ENCODE peak calls at places on chromosomes 4 and X, in ten cellular contexts. F is HL-60, V is fibroblast of pulmonary artery, B is lower leg skin, W is suprapubic skin, N is fibroblast of villous mesenchyme, C is right lobe of liver, Q is psoas muscle, S is left lung, T is transverse colon. Z is an unnamed sample.

GRCh38 chr4:17814140-17814539 is 3.4 kb downstream of the NCAPG start:
- DNase-seq in F (no peak), S (no peak), W (no peak), N (peak), B (no peak), C (no peak), T (no peak), V (peak), Q (no peak), Z (peak)

GRCh38 chrX:155535866-155536265 is 76.9 kb downstream of the TMLHE start:
- DNase-seq in S (no peak), W (no peak), V (no peak), F (no peak), C (no peak), N (no peak), B (no peak), Q (no peak), T (no peak), Z (no peak)

GRCh38 chr4:76434901-76435688 is at the start of gene SHROOM3:
- DNase-seq in T (no peak), F (no peak), C (no peak), Q (no peak), W (no peak), S (peak), B (no peak), V (no peak), N (peak), Z (peak)

GRCh38 chrX:24347871-24348270 is 12.6 kb upstream of the SUPT20HL1 start:
- DNase-seq in Q (no peak), S (no peak), F (no peak), B (no peak), W (no peak), N (peak), C (no peak), V (peak), T (no peak), Z (no peak)

GRCh38 chrX:42694260-42694815 is 83.6 kb downstream of the PPP1R2C start:
- DNase-seq in F (no peak), B (no peak), W (no peak), N (no peak), T (no peak), C (no peak), V (no peak), Q (no peak), S (no peak), Z (no peak)

GRCh38 chrX:38805294-38806053 is 4.2 kb downstream of the MID1IP1 start:
- DNase-seq in S (peak), W (peak), T (peak), F (no peak), B (peak), C (peak), N (peak), Q (peak), V (peak), Z (peak)

GRCh38 chr4:48008021-48008596 is 8.4 kb downstream of the CNGA1 start:
- DNase-seq in Q (no peak), S (no peak), C (no peak), B (no peak), W (no peak), F (no peak), V (no peak), T (no peak), N (no peak), Z (peak)

GRCh38 chr4:8105303-8106100 is 53.1 kb downstream of the ABLIM2 start:
- DNase-seq in Q (no peak), F (no peak), C (no peak), N (no peak), W (no peak), S (no peak), B (no peak), V (no peak), T (no peak), Z (no peak)

GRCh38 chrX:149275836-149276235 is 229.3 kb downstream of the IDS start:
- DNase-seq in F (no peak), S (no peak), N (no peak), B (no peak), V (no peak), Q (no peak), W (no peak), C (no peak), T (no peak), Z (peak)

GRCh38 chr4:74559853-74560252 is 114.9 kb downstream of the AREG start:
- DNase-seq in W (no peak), S (no peak), C (no peak), Q (no peak), B (no peak), V (no peak), F (no peak), N (no peak), T (no peak), Z (no peak)

GRCh38 chr4:1856071-1856919 is at the start of gene LETM1:
- DNase-seq in V (peak), B (peak), S (peak), F (peak), C (peak), W (peak), N (peak), Q (peak), T (peak), Z (peak)

GRCh38 chr4:147351083-147351787 is 129.7 kb upstream of the EDNRA start:
- DNase-seq in C (no peak), V (peak), N (peak), Q (no peak), B (no peak), F (no peak), W (no peak), S (no peak), T (no peak), Z (peak)

GRCh38 chrX:39904816-39905474 is 192.8 kb downstream of the BCOR start:
- DNase-seq in Q (no peak), V (no peak), T (no peak), N (peak), S (no peak), F (no peak), W (no peak), B (no peak), C (no peak), Z (no peak)

GRCh38 chr4:171644430-171645057 is 168.7 kb upstream of the GALNTL6 start:
- DNase-seq in Q (no peak), N (no peak), V (no peak), C (no peak), F (no peak), S (no peak), T (no peak), W (no peak), B (no peak), Z (no peak)

GRCh38 chrX:3175659-3176438 is 134.6 kb downstream of the ARSF start:
- DNase-seq in T (no peak), Q (no peak), N (peak), B (no peak), W (no peak), F (no peak), C (no peak), S (no peak), V (peak), Z (peak)

GRCh38 chrX:7190157-7190556 is 42.2 kb upstream of the PUDP start:
- DNase-seq in C (no peak), V (no peak), Q (no peak), B (no peak), S (no peak), T (no peak), N (no peak), F (no peak), W (no peak), Z (no peak)

GRCh38 chrX:1093112-1093511 is 119.3 kb downstream of the CRLF2 start:
- DNase-seq in B (no peak), Q (no peak), F (no peak), S (no peak), N (no peak), V (no peak), C (peak), W (no peak), T (no peak), Z (no peak)

GRCh38 chrX:65643046-65643785 is 24.2 kb upstream of the MSN start:
- DNase-seq in N (no peak), C (no peak), Q (no peak), W (no peak), S (peak), V (peak), B (no peak), T (no peak), F (no peak), Z (peak)

GRCh38 chr4:52824270-52824602 is 37.9 kb upstream of the RASL11B start:
- DNase-seq in N (no peak), B (no peak), F (no peak), S (no peak), W (no peak), C (no peak), T (no peak), Q (no peak), V (no peak), Z (no peak)

GRCh38 chr4:56908206-56909082 is 744 bp downstream of the REST start:
- DNase-seq in V (peak), W (peak), F (peak), C (peak), N (peak), B (peak), S (peak), Q (peak), T (peak), Z (peak)

GRCh38 chrX:100408643-100409315 is 1.3 kb downstream of the PCDH19 start:
- DNase-seq in V (no peak), T (no peak), W (no peak), Q (peak), B (no peak), F (no peak), C (no peak), N (no peak), S (no peak), Z (no peak)

GRCh38 chrX:153438522-153438921 is 7.3 kb downstream of the TREX2 start:
- DNase-seq in T (no peak), N (peak), F (no peak), W (no peak), V (peak), B (no peak), C (no peak), Q (no peak), S (no peak), Z (peak)

GRCh38 chr4:154329939-154330338 is 161.7 kb downstream of the DCHS2 start:
- DNase-seq in W (no peak), Q (peak), N (peak), S (no peak), C (no peak), V (peak), F (no peak), B (peak), T (peak), Z (peak)

GRCh38 chr4:172657112-172657511 is 511.5 kb upstream of the GALNT7 start:
- DNase-seq in F (no peak), T (no peak), S (no peak), W (no peak), C (no peak), B (no peak), V (no peak), N (no peak), Q (no peak), Z (no peak)

GRCh38 chr4:111957992-111958391 is 187.3 kb upstream of the FAM241A start:
- DNase-seq in N (no peak), B (no peak), V (no peak), F (no peak), T (no peak), W (no peak), Q (no peak), S (no peak), C (no peak), Z (no peak)

GRCh38 chrX:109685656-109686078 is 47.4 kb downstream of the ACSL4 start:
- DNase-seq in S (no peak), B (no peak), N (no peak), C (no peak), F (no peak), W (no peak), T (no peak), V (no peak), Q (no peak), Z (no peak)

GRCh38 chrX:122272011-122272410 is 912.1 kb upstream of the GRIA3 start:
- DNase-seq in N (no peak), Q (no peak), W (no peak), V (no peak), F (no peak), B (no peak), T (no peak), C (no peak), S (no peak), Z (no peak)

GRCh38 chr4:33625762-33626161 is 2618.6 kb downstream of the ARAP2 start:
- DNase-seq in V (peak), N (no peak), T (no peak), W (no peak), Q (no peak), B (no peak), S (no peak), C (no peak), F (no peak), Z (peak)
- TF ChIP-seq CTCF in V (peak), N (peak), T (no peak), W (no peak), Q (no peak), B (no peak), S (no peak), C (no peak), F (no peak), Z (peak)

GRCh38 chrX:37783284-37783683 is 3.4 kb downstream of the CYBB start:
- DNase-seq in V (no peak), F (no peak), S (no peak), Q (no peak), B (no peak), C (peak), T (no peak), N (no peak), W (no peak), Z (no peak)

GRCh38 chrX:37776283-37776986 is 3.4 kb upstream of the CYBB start:
- DNase-seq in C (no peak), T (no peak), F (no peak), N (no peak), S (no peak), V (no peak), W (no peak), B (no peak), Q (no peak), Z (no peak)

GRCh38 chrX:37776987-37777325 is 2.9 kb upstream of the CYBB start:
- DNase-seq in F (no peak), W (no peak), S (no peak), C (no peak), T (no peak), Q (no peak), V (no peak), B (no peak), N (no peak), Z (no peak)

GRCh38 chrX:37781808-37782207 is 1.9 kb downstream of the CYBB start:
- DNase-seq in C (no peak), S (no peak), V (no peak), N (no peak), T (no peak), B (no peak), W (no peak), F (no peak), Q (no peak), Z (no peak)

DNA sequence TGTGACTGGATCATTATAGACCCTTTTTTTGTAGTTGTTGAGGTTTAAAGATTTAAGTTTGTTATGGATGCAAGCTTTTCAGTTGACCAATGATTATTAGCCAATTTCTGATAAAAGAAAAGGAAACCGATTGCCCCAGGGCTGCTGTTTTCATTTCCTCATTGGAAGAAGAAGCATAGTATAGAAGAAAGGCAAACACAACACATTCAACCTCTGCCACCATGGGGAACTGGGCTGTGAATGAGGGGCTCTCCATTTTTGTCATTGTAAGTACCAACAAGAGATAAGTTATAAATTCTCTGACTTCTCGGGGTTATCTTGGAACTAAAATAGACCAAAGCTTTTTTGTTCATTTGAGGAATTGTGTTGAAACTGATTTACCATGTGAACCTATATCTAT is at the start of gene CYBB:
- DNase-seq in F (no peak), B (no peak), V (no peak), N (no peak), C (no peak), T (no peak), S (no peak), W (no peak), Q (no peak), Z (no peak)
- H3K4me3 ChIP-seq in F (peak), B (no peak), V (no peak), N (no peak), C (no peak), T (no peak), S (no peak), W (no peak), Q (peak), Z (no peak)

GRCh38 chr4:159607824-159608223 is 504.9 kb downstream of the RAPGEF2 start:
- DNase-seq in Q (no peak), W (no peak), F (no peak), C (no peak), B (no peak), N (no peak), S (no peak), T (no peak), V (no peak), Z (no peak)

GRCh38 chr4:159606835-159607234 is 504.0 kb downstream of the RAPGEF2 start:
- DNase-seq in B (no peak), W (no peak), S (no peak), V (no peak), N (no peak), Q (no peak), T (no peak), C (no peak), F (no peak), Z (peak)

GRCh38 chr4:159608434-159608833 is 505.6 kb downstream of the RAPGEF2 start:
- DNase-seq in N (no peak), C (no peak), V (no peak), F (no peak), W (no peak), T (no peak), Q (no peak), S (no peak), B (no peak), Z (peak)
- TF ChIP-seq CTCF in N (no peak), C (no peak), V (no peak), F (no peak), W (no peak), T (no peak), Q (no peak), S (no peak), B (no peak), Z (peak)

GRCh38 chrX:13658602-13659001 is 5.7 kb downstream of the TCEANC start:
- DNase-seq in W (no peak), Q (no peak), V (peak), N (peak), S (no peak), F (peak), T (no peak), B (no peak), C (no peak), Z (peak)
- H3K4me3 ChIP-seq in W (no peak), Q (no peak), V (peak), N (no peak), S (no peak), F (no peak), T (no peak), B (no peak), C (no peak), Z (no peak)